ENCODE peak calls at places on chromosomes 5 and 9, in ten cellular contexts. H is fibroblast of pulmonary artery, N is IMR-90, R is left ventricle myocardium inferior, Z is lower leg skin, J is AG10803, L is GM23338, W is A549, E is upper lobe of right lung, B is Peyer's patch. T is an unnamed sample.

GRCh38 chr5:43033845-43034590 is 6.1 kb downstream of the ANXA2R start:
- DNase-seq in H (peak; percentile 35), N (peak; percentile 45), R (no peak), Z (no peak), J (no peak), L (peak; percentile 60), W (no peak), E (no peak), B (no peak), T (no peak)

GRCh38 chr5:170623576-170624181 is 119.9 kb downstream of the KCNIP1 start:
- DNase-seq in H (peak; percentile 70), N (peak; percentile 52), R (no peak), Z (no peak), J (peak; percentile 61), L (peak; percentile 93), W (peak; percentile 78), E (peak; percentile 69), B (no peak), T (peak; percentile 58)

GRCh38 chr9:88721028-88721427 is 186.1 kb downstream of the NXNL2 start:
- DNase-seq in H (no peak), N (no peak), R (no peak), Z (no peak), J (no peak), L (no peak), W (no peak), E (no peak), B (no peak), T (no peak)

GRCh38 chr9:9078301-9078700 is 1278.7 kb upstream of the DMAC1 start:
- DNase-seq in H (no peak), N (no peak), R (no peak), Z (no peak), J (no peak), L (no peak), W (no peak), E (no peak), B (no peak), T (no peak)

GRCh38 chr9:132514011-132514744 is 68.2 kb upstream of the BARHL1 start:
- DNase-seq in H (no peak), N (no peak), R (no peak), Z (no peak), J (no peak), L (no peak), W (no peak), E (no peak), B (no peak), T (no peak)

GRCh38 chr5:115831163-115831768 is 10.1 kb downstream of the ATG12 start:
- DNase-seq in H (peak; percentile 56), N (peak; percentile 49), R (no peak), Z (no peak), J (peak; percentile 30), L (peak; percentile 71), W (peak; percentile 50), E (no peak), B (no peak), T (peak; percentile 44)

GRCh38 chr5:127011151-127011550 is 19.2 kb downstream of the MARCHF3 start:
- DNase-seq in H (peak; percentile 66), N (peak; percentile 97), R (no peak), Z (no peak), J (peak; percentile 89), L (no peak), W (no peak), E (no peak), B (no peak), T (peak; percentile 88)

GRCh38 chr9:87518702-87519335 is 21.2 kb downstream of the DAPK1 start:
- DNase-seq in H (peak; percentile 90), N (no peak), R (peak; percentile 60), Z (peak; percentile 46), J (no peak), L (no peak), W (no peak), E (no peak), B (no peak), T (peak; percentile 21)

GRCh38 chr5:1747803-1748085 is 51.9 kb downstream of the MRPL36 start:
- DNase-seq in H (no peak), N (no peak), R (no peak), Z (no peak), J (no peak), L (no peak), W (no peak), E (peak; percentile 33), B (no peak), T (no peak)

GRCh38 chr9:93533863-93534262 is 42.5 kb upstream of the PHF2 start:
- DNase-seq in H (no peak), N (no peak), R (no peak), Z (no peak), J (no peak), L (peak; percentile 44), W (no peak), E (no peak), B (no peak), T (no peak)

GRCh38 chr5:181041043-181041442 is 977 bp downstream of the BTNL9 start:
- DNase-seq in H (no peak), N (no peak), R (no peak), Z (no peak), J (no peak), L (no peak), W (no peak), E (no peak), B (no peak), T (no peak)
- H3K4me3 ChIP-seq in H (no peak overlapping the region), N (no peak overlapping the region), R (peak overlapping the region; percentile 64), Z (no peak overlapping the region), J (no peak overlapping the region), L (no peak overlapping the region), W (no peak overlapping the region), E (peak overlapping the region; percentile 31), B (no peak overlapping the region), T (no peak overlapping the region)

DNA sequence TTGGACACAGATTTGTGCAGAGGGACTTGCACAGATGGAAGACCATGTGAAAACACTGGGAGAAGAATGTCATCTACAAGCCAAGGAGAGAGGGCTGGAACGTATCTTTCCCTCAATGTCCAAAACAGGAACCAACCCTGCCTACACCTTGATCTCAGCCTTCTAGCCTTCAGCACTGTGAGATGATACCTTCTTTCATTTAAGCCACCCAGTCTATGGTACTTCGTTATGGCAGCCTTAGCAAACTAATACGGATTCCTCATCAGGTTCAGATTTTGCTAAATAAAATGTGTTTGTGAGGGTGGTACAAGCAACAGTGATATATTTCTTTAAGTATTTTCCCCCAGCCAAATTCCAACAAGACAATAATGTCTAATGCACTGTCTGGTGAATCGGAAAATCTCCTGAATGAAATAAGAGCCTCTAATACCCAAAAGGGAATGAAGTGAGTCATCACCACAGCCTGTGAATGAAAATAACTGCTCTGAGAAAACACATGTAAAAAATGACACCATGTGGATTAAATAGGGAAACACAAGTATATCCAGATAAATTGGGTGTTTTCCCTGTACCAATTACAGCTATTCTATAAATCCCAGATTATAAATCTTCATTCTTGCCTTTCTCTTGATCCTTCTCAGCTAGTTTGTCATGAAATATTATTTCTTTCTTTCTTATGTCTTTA is 182.8 kb upstream of the TARS1 start:
- DNase-seq in H (peak; percentile 81), N (peak; percentile 89), R (no peak), Z (no peak), J (peak; percentile 87), L (no peak), W (peak; percentile 17), E (no peak), B (no peak), T (peak; percentile 67)
- TF ChIP-seq CTCF in H (no peak), N (peak; percentile 28), R (no peak), Z (no peak), J (peak; percentile 48), L (no peak), W (no peak), E (peak; percentile 5), B (no peak), T (no peak)

GRCh38 chr9:116286287-116286686 is 132.7 kb downstream of the PAPPA start:
- DNase-seq in H (no peak), N (no peak), R (no peak), Z (no peak), J (no peak), L (peak; percentile 92), W (no peak), E (no peak), B (no peak), T (no peak)
- H3K4me3 ChIP-seq in H (no peak overlapping the region), N (no peak overlapping the region), R (no peak overlapping the region), Z (no peak overlapping the region), J (no peak overlapping the region), L (peak overlapping the region; percentile 41), W (no peak overlapping the region), E (no peak overlapping the region), B (no peak overlapping the region), T (no peak overlapping the region)

DNA sequence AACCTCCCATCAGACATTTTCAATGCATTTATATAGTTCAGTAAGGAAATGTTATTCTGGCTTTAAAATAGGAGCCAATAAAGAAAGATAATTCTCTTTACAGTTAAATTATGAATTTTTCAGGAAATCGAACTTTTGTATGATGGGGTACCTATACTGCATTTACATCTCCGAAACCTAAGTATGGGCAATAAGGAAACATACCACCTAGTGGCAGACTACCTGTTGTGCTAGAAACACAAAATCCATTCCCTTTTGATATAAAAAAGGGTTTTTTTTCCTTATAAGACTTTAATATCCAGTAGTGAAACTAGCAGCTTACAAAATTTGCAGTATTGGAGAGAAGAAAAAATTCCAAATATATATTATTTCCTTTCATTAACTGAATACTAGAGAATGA is 21.3 kb upstream of the VLDLR start:
- DNase-seq in H (no peak), N (no peak), R (no peak), Z (no peak), J (no peak), L (no peak), W (no peak), E (no peak), B (no peak), T (no peak)
- TF ChIP-seq CTCF in H (peak; percentile 8), N (no peak), R (peak; percentile 26), Z (no peak), J (peak; percentile 17), L (peak; percentile 34), W (peak; percentile 25), E (no peak), B (no peak), T (no peak)

DNA sequence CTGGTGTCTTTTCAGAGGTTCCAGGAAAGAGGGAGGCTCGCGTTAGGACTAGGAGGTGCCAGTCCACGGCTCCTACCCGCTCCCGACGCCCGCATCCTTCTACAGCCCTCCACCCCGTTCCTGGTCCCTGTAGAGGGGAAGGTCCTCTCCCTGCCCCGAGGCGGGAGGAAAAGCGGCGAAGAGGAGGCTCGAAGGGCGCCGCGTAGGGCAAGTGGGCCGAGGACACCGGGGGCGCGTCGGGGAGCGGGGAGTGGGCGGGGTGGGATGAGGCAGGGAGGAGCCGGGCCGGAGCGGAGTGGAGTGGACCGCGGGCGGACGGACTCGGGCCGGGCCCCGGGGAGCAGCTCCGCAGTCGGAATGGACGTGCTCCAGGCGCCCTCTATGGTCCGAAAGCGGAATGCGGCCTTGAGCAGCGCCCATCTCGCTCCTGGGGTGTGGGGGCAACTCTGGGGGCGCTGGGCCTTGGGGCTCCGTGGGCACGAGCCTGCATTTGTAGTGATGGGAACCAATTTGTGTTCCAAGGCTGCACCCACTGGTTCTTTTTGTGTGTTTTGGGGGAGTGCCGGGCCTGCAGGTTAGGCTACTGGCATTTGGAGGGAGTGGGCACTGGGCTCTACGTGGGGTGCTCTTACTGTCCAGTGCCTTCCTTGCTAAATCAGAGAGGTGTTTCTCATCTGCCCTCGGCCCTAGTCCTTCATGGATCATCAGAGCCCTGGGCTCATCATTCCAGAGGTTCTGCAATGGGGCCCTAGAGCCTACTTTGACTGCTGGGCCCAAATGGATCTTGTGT is 7.3 kb downstream of the IRX1 start:
- DNase-seq in H (peak; percentile 15), N (no peak), R (peak; percentile 45), Z (no peak), J (peak; percentile 70), L (peak; percentile 71), W (no peak), E (peak; percentile 80), B (no peak), T (no peak)
- H3K4me3 ChIP-seq in H (no peak overlapping the region), N (no peak overlapping the region), R (peak overlapping the region; percentile 51), Z (no peak overlapping the region), J (peak overlapping the region; percentile 62), L (peak overlapping the region; percentile 46), W (no peak overlapping the region), E (no peak overlapping the region), B (no peak overlapping the region), T (no peak overlapping the region)

GRCh38 chr9:35660966-35661413 is 2.9 kb downstream of the CCDC107 start:
- DNase-seq in H (peak; percentile 56), N (peak; percentile 62), R (no peak), Z (no peak), J (peak; percentile 55), L (peak; percentile 56), W (peak; percentile 68), E (no peak), B (no peak), T (peak; percentile 61)
- TF ChIP-seq CTCF in H (peak; percentile 50), N (peak; percentile 62), R (peak; percentile 70), Z (no peak), J (peak; percentile 61), L (peak; percentile 63), W (peak; percentile 57), E (peak; percentile 39), B (no peak), T (peak; percentile 66)

T was measured in epithelial cell of esophagus.